ENCODE peak calls at places on chromosomes 1 and 21, in ten cellular contexts. One of them, this sample, is unnamed.

GRCh38 chr1:50989694-50990093 is 19.6 kb downstream of the CDKN2C start:
- DNase-seq in Peyer's patch: no peak
- DNase-seq in K562: no peak
- DNase-seq in HCT116: no peak
- DNase-seq in body of pancreas: no peak
- DNase-seq in testis: no peak
- DNase-seq in sigmoid colon: no peak
- DNase-seq in adrenal gland: no peak
- DNase-seq in A549: no peak
- DNase-seq in H1: no peak
- DNase-seq in this sample: no peak

GRCh38 chr1:235923466-235924008 is 56.8 kb upstream of the LYST start:
- DNase-seq in Peyer's patch: peak
- DNase-seq in A549: no peak
- DNase-seq in H1: no peak
- DNase-seq in K562: no peak
- DNase-seq in testis: no peak
- DNase-seq in body of pancreas: no peak
- DNase-seq in HCT116: no peak
- DNase-seq in adrenal gland: no peak
- DNase-seq in sigmoid colon: no peak
- DNase-seq in this sample: no peak

GRCh38 chr1:109884242-109884891 is 26.3 kb upstream of the CSF1 start:
- DNase-seq in H1: no peak
- DNase-seq in testis: peak
- DNase-seq in sigmoid colon: no peak
- DNase-seq in body of pancreas: no peak
- DNase-seq in Peyer's patch: no peak
- DNase-seq in A549: no peak
- DNase-seq in HCT116: no peak
- DNase-seq in K562: no peak
- DNase-seq in adrenal gland: peak
- DNase-seq in this sample: no peak

GRCh38 chr1:204249736-204250427 is 36.1 kb upstream of the GOLT1A start:
- DNase-seq in adrenal gland: no peak
- DNase-seq in K562: no peak
- DNase-seq in body of pancreas: no peak
- DNase-seq in sigmoid colon: no peak
- DNase-seq in A549: no peak
- DNase-seq in testis: no peak
- DNase-seq in HCT116: no peak
- DNase-seq in H1: no peak
- DNase-seq in Peyer's patch: no peak
- DNase-seq in this sample: no peak

GRCh38 chr1:9181990-9182783 is 52.4 kb upstream of the H6PD start:
- DNase-seq in A549: peak
- DNase-seq in testis: peak
- DNase-seq in HCT116: no peak
- DNase-seq in adrenal gland: peak
- DNase-seq in H1: peak
- DNase-seq in K562: no peak
- DNase-seq in Peyer's patch: peak
- DNase-seq in sigmoid colon: no peak
- DNase-seq in body of pancreas: no peak
- DNase-seq in this sample: no peak

GRCh38 chr1:152741656-152742055 is 16.2 kb upstream of the KPRP start:
- DNase-seq in K562: no peak
- DNase-seq in HCT116: no peak
- DNase-seq in body of pancreas: no peak
- DNase-seq in H1: no peak
- DNase-seq in adrenal gland: no peak
- DNase-seq in Peyer's patch: no peak
- DNase-seq in sigmoid colon: no peak
- DNase-seq in A549: no peak
- DNase-seq in testis: no peak
- DNase-seq in this sample: no peak

GRCh38 chr1:118154220-118154619 is 30.8 kb downstream of the SPAG17 start:
- DNase-seq in testis: peak
- DNase-seq in body of pancreas: no peak
- DNase-seq in K562: peak
- DNase-seq in sigmoid colon: no peak
- DNase-seq in H1: no peak
- DNase-seq in HCT116: no peak
- DNase-seq in Peyer's patch: no peak
- DNase-seq in A549: peak
- DNase-seq in adrenal gland: no peak
- DNase-seq in this sample: no peak

GRCh38 chr1:160101037-160101716 is 2.8 kb upstream of the IGSF8 start:
- DNase-seq in H1: peak
- DNase-seq in testis: peak
- DNase-seq in sigmoid colon: peak
- DNase-seq in A549: peak
- DNase-seq in body of pancreas: peak
- DNase-seq in adrenal gland: peak
- DNase-seq in HCT116: peak
- DNase-seq in K562: peak
- DNase-seq in Peyer's patch: peak
- DNase-seq in this sample: peak

GRCh38 chr21:14686466-14687276 is 140.6 kb upstream of the SAMSN1 start:
- DNase-seq in H1: no peak
- DNase-seq in sigmoid colon: no peak
- DNase-seq in testis: no peak
- DNase-seq in body of pancreas: no peak
- DNase-seq in A549: no peak
- DNase-seq in adrenal gland: no peak
- DNase-seq in K562: no peak
- DNase-seq in Peyer's patch: peak
- DNase-seq in HCT116: no peak
- DNase-seq in this sample: no peak

GRCh38 chr1:80155371-80155770 is 1148.8 kb upstream of the ADGRL4 start:
- DNase-seq in HCT116: peak
- DNase-seq in Peyer's patch: no peak
- DNase-seq in A549: peak
- DNase-seq in testis: no peak
- DNase-seq in body of pancreas: no peak
- DNase-seq in sigmoid colon: no peak
- DNase-seq in H1: no peak
- DNase-seq in adrenal gland: no peak
- DNase-seq in K562: no peak
- DNase-seq in this sample: no peak

GRCh38 chr1:40898434-40898900 is 36.3 kb upstream of the CITED4 start:
- DNase-seq in body of pancreas: peak
- DNase-seq in testis: no peak
- DNase-seq in adrenal gland: peak
- DNase-seq in K562: no peak
- DNase-seq in H1: no peak
- DNase-seq in sigmoid colon: no peak
- DNase-seq in Peyer's patch: no peak
- DNase-seq in HCT116: no peak
- DNase-seq in A549: peak
- DNase-seq in this sample: no peak

GRCh38 chr1:154429118-154429517 is 24.0 kb downstream of the IL6R start:
- DNase-seq in body of pancreas: no peak
- DNase-seq in sigmoid colon: peak
- DNase-seq in Peyer's patch: no peak
- DNase-seq in K562: no peak
- DNase-seq in adrenal gland: no peak
- DNase-seq in A549: no peak
- DNase-seq in H1: no peak
- DNase-seq in testis: peak
- DNase-seq in HCT116: no peak
- DNase-seq in this sample: no peak

GRCh38 chr21:42165901-42166300 is 53.0 kb upstream of the ABCG1 start:
- DNase-seq in adrenal gland: no peak
- DNase-seq in K562: no peak
- DNase-seq in testis: peak
- DNase-seq in H1: no peak
- DNase-seq in A549: no peak
- DNase-seq in body of pancreas: no peak
- DNase-seq in sigmoid colon: no peak
- DNase-seq in Peyer's patch: peak
- DNase-seq in HCT116: no peak
- DNase-seq in this sample: no peak

GRCh38 chr1:224559971-224560728 is 56.0 kb upstream of the CNIH3 start:
- DNase-seq in A549: no peak
- DNase-seq in Peyer's patch: no peak
- DNase-seq in H1: no peak
- DNase-seq in K562: no peak
- DNase-seq in HCT116: no peak
- DNase-seq in testis: no peak
- DNase-seq in adrenal gland: no peak
- DNase-seq in sigmoid colon: no peak
- DNase-seq in body of pancreas: no peak
- DNase-seq in this sample: no peak

GRCh38 chr21:24716306-24716918 is 890.9 kb downstream of the MRPL39 start:
- DNase-seq in K562: no peak
- DNase-seq in Peyer's patch: no peak
- DNase-seq in H1: no peak
- DNase-seq in testis: no peak
- DNase-seq in A549: no peak
- DNase-seq in adrenal gland: no peak
- DNase-seq in sigmoid colon: no peak
- DNase-seq in HCT116: no peak
- DNase-seq in body of pancreas: no peak
- DNase-seq in this sample: no peak

GRCh38 chr1:92599184-92599583 is 112.5 kb upstream of the GFI1 start:
- DNase-seq in sigmoid colon: no peak
- DNase-seq in Peyer's patch: no peak
- DNase-seq in HCT116: peak
- DNase-seq in adrenal gland: no peak
- DNase-seq in H1: no peak
- DNase-seq in testis: no peak
- DNase-seq in K562: peak
- DNase-seq in A549: peak
- DNase-seq in body of pancreas: no peak
- DNase-seq in this sample: no peak

GRCh38 chr1:169193191-169193850 is 86.8 kb downstream of the ATP1B1 start:
- DNase-seq in HCT116: no peak
- DNase-seq in K562: peak
- DNase-seq in sigmoid colon: no peak
- DNase-seq in testis: peak
- DNase-seq in body of pancreas: peak
- DNase-seq in adrenal gland: peak
- DNase-seq in H1: no peak
- DNase-seq in A549: peak
- DNase-seq in Peyer's patch: no peak
- DNase-seq in this sample: peak

GRCh38 chr1:147852706-147853225 is 49.8 kb upstream of the GJA8 start:
- DNase-seq in sigmoid colon: no peak
- DNase-seq in testis: no peak
- DNase-seq in HCT116: no peak
- DNase-seq in A549: no peak
- DNase-seq in K562: no peak
- DNase-seq in Peyer's patch: no peak
- DNase-seq in H1: no peak
- DNase-seq in body of pancreas: no peak
- DNase-seq in adrenal gland: peak
- DNase-seq in this sample: no peak

GRCh38 chr1:99969729-99970591 is at the start of gene SLC35A3:
- DNase-seq in sigmoid colon: peak
- DNase-seq in testis: peak
- DNase-seq in body of pancreas: peak
- DNase-seq in adrenal gland: peak
- DNase-seq in Peyer's patch: peak
- DNase-seq in A549: peak
- DNase-seq in HCT116: peak
- DNase-seq in H1: peak
- DNase-seq in K562: peak
- DNase-seq in this sample: peak
- TF ChIP-seq POLR2A in sigmoid colon: peak
- TF ChIP-seq POLR2A in testis: no peak
- TF ChIP-seq POLR2A in body of pancreas: peak
- TF ChIP-seq POLR2A in adrenal gland: peak
- TF ChIP-seq POLR2A in Peyer's patch: peak
- TF ChIP-seq POLR2A in A549: peak
- TF ChIP-seq POLR2A in HCT116: peak
- TF ChIP-seq POLR2A in H1: no peak
- TF ChIP-seq POLR2A in K562: peak
- TF ChIP-seq POLR2A in this sample: peak

DNA sequence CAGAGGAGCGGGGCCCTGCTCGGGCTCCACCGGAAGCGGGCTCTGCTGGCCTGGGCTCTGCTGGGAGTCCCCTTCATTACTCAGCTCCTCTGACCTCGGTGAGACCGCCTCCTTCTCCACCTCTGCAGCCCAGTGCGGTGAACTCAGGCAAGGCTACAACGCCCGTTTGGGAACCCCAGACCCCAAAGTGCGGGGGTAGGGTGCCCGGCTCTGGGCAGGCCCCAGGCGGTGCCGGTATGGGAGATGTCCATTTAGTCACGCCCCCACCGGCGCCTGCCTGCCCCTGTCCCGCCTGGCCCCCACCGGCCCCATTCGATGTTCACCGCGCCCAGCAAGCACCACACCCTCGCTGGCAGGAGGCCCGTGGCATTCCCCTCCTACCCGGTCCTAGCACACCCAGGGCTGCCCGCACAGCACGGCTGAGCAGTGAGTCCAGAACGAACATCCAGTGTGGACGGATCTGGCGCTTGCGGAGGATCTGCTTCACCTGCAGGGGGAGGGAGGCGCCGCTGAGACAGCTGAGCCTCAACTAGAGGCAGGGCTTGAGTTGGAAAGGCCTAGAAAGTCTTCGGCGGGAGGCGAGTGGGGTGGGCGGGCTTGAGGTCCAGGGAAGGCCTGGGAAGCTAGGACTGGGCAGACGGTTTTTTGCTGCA is 10.0 kb downstream of the MAP3K6 start:
- DNase-seq in HCT116: no peak
- DNase-seq in adrenal gland: no peak
- DNase-seq in testis: no peak
- DNase-seq in A549: no peak
- DNase-seq in K562: no peak
- DNase-seq in sigmoid colon: no peak
- DNase-seq in H1: no peak
- DNase-seq in Peyer's patch: peak
- DNase-seq in body of pancreas: peak
- DNase-seq in this sample: peak
- H3K27ac ChIP-seq in HCT116: peak
- H3K27ac ChIP-seq in adrenal gland: no peak
- H3K27ac ChIP-seq in testis: no peak
- H3K27ac ChIP-seq in A549: no peak
- H3K27ac ChIP-seq in K562: no peak
- H3K27ac ChIP-seq in sigmoid colon: no peak
- H3K27ac ChIP-seq in H1: no peak
- H3K27ac ChIP-seq in Peyer's patch: peak
- H3K27ac ChIP-seq in body of pancreas: peak
- H3K27ac ChIP-seq in this sample: peak

GRCh38 chr1:216600730-216601426 is 122.4 kb downstream of the ESRRG start:
- DNase-seq in adrenal gland: peak
- DNase-seq in sigmoid colon: peak
- DNase-seq in K562: no peak
- DNase-seq in Peyer's patch: peak
- DNase-seq in testis: peak
- DNase-seq in body of pancreas: peak
- DNase-seq in HCT116: no peak
- DNase-seq in A549: peak
- DNase-seq in H1: peak
- DNase-seq in this sample: peak
- TF ChIP-seq POLR2A in adrenal gland: peak
- TF ChIP-seq POLR2A in sigmoid colon: no peak
- TF ChIP-seq POLR2A in K562: no peak
- TF ChIP-seq POLR2A in Peyer's patch: peak
- TF ChIP-seq POLR2A in testis: no peak
- TF ChIP-seq POLR2A in body of pancreas: peak
- TF ChIP-seq POLR2A in HCT116: no peak
- TF ChIP-seq POLR2A in A549: peak
- TF ChIP-seq POLR2A in H1: peak
- TF ChIP-seq POLR2A in this sample: no peak

GRCh38 chr1:12015499-12015898 is 3.8 kb upstream of the MIIP start:
- DNase-seq in K562: no peak
- DNase-seq in A549: no peak
- DNase-seq in testis: no peak
- DNase-seq in HCT116: no peak
- DNase-seq in Peyer's patch: no peak
- DNase-seq in sigmoid colon: no peak
- DNase-seq in H1: no peak
- DNase-seq in body of pancreas: no peak
- DNase-seq in adrenal gland: no peak
- DNase-seq in this sample: no peak
- H3K27ac ChIP-seq in K562: peak
- H3K27ac ChIP-seq in A549: no peak
- H3K27ac ChIP-seq in testis: peak
- H3K27ac ChIP-seq in HCT116: no peak
- H3K27ac ChIP-seq in Peyer's patch: no peak
- H3K27ac ChIP-seq in sigmoid colon: no peak
- H3K27ac ChIP-seq in H1: no peak
- H3K27ac ChIP-seq in body of pancreas: no peak
- H3K27ac ChIP-seq in adrenal gland: no peak
- H3K27ac ChIP-seq in this sample: no peak

This sample was measured in heart left ventricle.